ENCODE peak calls at places on chromosomes 3 and 15, in ten cellular contexts. One of them, this sample, is unnamed.

GRCh38 chr3:140570602-140571001 is 107.3 kb upstream of the TRIM42 start:
- DNase-seq in Daoy: no peak
- DNase-seq in kidney tubule cell: no peak
- DNase-seq in skeletal muscle cell: no peak
- DNase-seq in activated T-helper 1 cell treated with anti-CD3 and anti-CD28 coated beads, Interleukin-12 subunit alpha, Interleukin-12 subunit beta, Interleukin-2, Interleukin-4 antibody, amounts not matched to agents 30 ng/mL and 10 ng/mL and 1 ng/mL, durations not matched to agents 14 hours and 24 hours and 36 hours: no peak
- DNase-seq in naive thymus-derived CD8-positive, alpha-beta T cell: no peak
- DNase-seq in ACHN: no peak
- DNase-seq in B cell: no peak
- DNase-seq in right atrium auricular region: no peak
- DNase-seq in transverse colon: no peak
- DNase-seq in this sample: no peak

GRCh38 chr3:10387881-10388621 is 67.1 kb upstream of the SEC13 start:
- DNase-seq in Daoy: no peak
- DNase-seq in kidney tubule cell: peak
- DNase-seq in skeletal muscle cell: no peak
- DNase-seq in activated T-helper 1 cell treated with anti-CD3 and anti-CD28 coated beads, Interleukin-12 subunit alpha, Interleukin-12 subunit beta, Interleukin-2, Interleukin-4 antibody, amounts not matched to agents 30 ng/mL and 10 ng/mL and 1 ng/mL, durations not matched to agents 14 hours and 24 hours and 36 hours: no peak
- DNase-seq in naive thymus-derived CD8-positive, alpha-beta T cell: no peak
- DNase-seq in ACHN: no peak
- DNase-seq in B cell: no peak
- DNase-seq in right atrium auricular region: no peak
- DNase-seq in transverse colon: no peak
- DNase-seq in this sample: no peak

GRCh38 chr3:127420355-127420655 is 132.5 kb upstream of the PRR20G start:
- DNase-seq in Daoy: no peak
- DNase-seq in kidney tubule cell: no peak
- DNase-seq in skeletal muscle cell: no peak
- DNase-seq in activated T-helper 1 cell treated with anti-CD3 and anti-CD28 coated beads, Interleukin-12 subunit alpha, Interleukin-12 subunit beta, Interleukin-2, Interleukin-4 antibody, amounts not matched to agents 30 ng/mL and 10 ng/mL and 1 ng/mL, durations not matched to agents 14 hours and 24 hours and 36 hours: no peak
- DNase-seq in naive thymus-derived CD8-positive, alpha-beta T cell: no peak
- DNase-seq in ACHN: no peak
- DNase-seq in B cell: no peak
- DNase-seq in right atrium auricular region: peak
- DNase-seq in transverse colon: no peak
- DNase-seq in this sample: no peak

GRCh38 chr3:151395806-151396205 is 11.3 kb upstream of the P2RY12 start:
- DNase-seq in Daoy: peak
- DNase-seq in kidney tubule cell: peak
- DNase-seq in skeletal muscle cell: peak
- DNase-seq in activated T-helper 1 cell treated with anti-CD3 and anti-CD28 coated beads, Interleukin-12 subunit alpha, Interleukin-12 subunit beta, Interleukin-2, Interleukin-4 antibody, amounts not matched to agents 30 ng/mL and 10 ng/mL and 1 ng/mL, durations not matched to agents 14 hours and 24 hours and 36 hours: no peak
- DNase-seq in naive thymus-derived CD8-positive, alpha-beta T cell: no peak
- DNase-seq in ACHN: no peak
- DNase-seq in B cell: no peak
- DNase-seq in right atrium auricular region: no peak
- DNase-seq in transverse colon: no peak
- DNase-seq in this sample: peak

GRCh38 chr15:78988361-78988911 is 43.6 kb upstream of the CTSH start:
- DNase-seq in Daoy: peak
- DNase-seq in kidney tubule cell: peak
- DNase-seq in skeletal muscle cell: peak
- DNase-seq in activated T-helper 1 cell treated with anti-CD3 and anti-CD28 coated beads, Interleukin-12 subunit alpha, Interleukin-12 subunit beta, Interleukin-2, Interleukin-4 antibody, amounts not matched to agents 30 ng/mL and 10 ng/mL and 1 ng/mL, durations not matched to agents 14 hours and 24 hours and 36 hours: peak
- DNase-seq in naive thymus-derived CD8-positive, alpha-beta T cell: no peak
- DNase-seq in ACHN: peak
- DNase-seq in B cell: no peak
- DNase-seq in right atrium auricular region: peak
- DNase-seq in transverse colon: peak
- DNase-seq in this sample: peak

GRCh38 chr15:48667701-48668100 is 22.2 kb upstream of the FBN1 start:
- DNase-seq in Daoy: no peak
- DNase-seq in kidney tubule cell: no peak
- DNase-seq in skeletal muscle cell: no peak
- DNase-seq in activated T-helper 1 cell treated with anti-CD3 and anti-CD28 coated beads, Interleukin-12 subunit alpha, Interleukin-12 subunit beta, Interleukin-2, Interleukin-4 antibody, amounts not matched to agents 30 ng/mL and 10 ng/mL and 1 ng/mL, durations not matched to agents 14 hours and 24 hours and 36 hours: no peak
- DNase-seq in naive thymus-derived CD8-positive, alpha-beta T cell: no peak
- DNase-seq in ACHN: no peak
- DNase-seq in B cell: no peak
- DNase-seq in right atrium auricular region: no peak
- DNase-seq in transverse colon: no peak
- DNase-seq in this sample: no peak

GRCh38 chr3:184172681-184173373 is 1.8 kb upstream of the AP2M1 start:
- DNase-seq in Daoy: peak
- DNase-seq in kidney tubule cell: peak
- DNase-seq in skeletal muscle cell: peak
- DNase-seq in activated T-helper 1 cell treated with anti-CD3 and anti-CD28 coated beads, Interleukin-12 subunit alpha, Interleukin-12 subunit beta, Interleukin-2, Interleukin-4 antibody, amounts not matched to agents 30 ng/mL and 10 ng/mL and 1 ng/mL, durations not matched to agents 14 hours and 24 hours and 36 hours: no peak
- DNase-seq in naive thymus-derived CD8-positive, alpha-beta T cell: no peak
- DNase-seq in ACHN: no peak
- DNase-seq in B cell: no peak
- DNase-seq in right atrium auricular region: no peak
- DNase-seq in transverse colon: no peak
- DNase-seq in this sample: no peak

GRCh38 chr15:57312006-57312322 is 64.3 kb upstream of the CGNL1 start:
- DNase-seq in Daoy: no peak
- DNase-seq in kidney tubule cell: no peak
- DNase-seq in skeletal muscle cell: no peak
- DNase-seq in activated T-helper 1 cell treated with anti-CD3 and anti-CD28 coated beads, Interleukin-12 subunit alpha, Interleukin-12 subunit beta, Interleukin-2, Interleukin-4 antibody, amounts not matched to agents 30 ng/mL and 10 ng/mL and 1 ng/mL, durations not matched to agents 14 hours and 24 hours and 36 hours: no peak
- DNase-seq in naive thymus-derived CD8-positive, alpha-beta T cell: no peak
- DNase-seq in ACHN: no peak
- DNase-seq in B cell: no peak
- DNase-seq in right atrium auricular region: no peak
- DNase-seq in transverse colon: no peak
- DNase-seq in this sample: no peak

GRCh38 chr3:188294823-188295487 is 141.0 kb downstream of the LPP start:
- DNase-seq in Daoy: peak
- DNase-seq in kidney tubule cell: peak
- DNase-seq in skeletal muscle cell: peak
- DNase-seq in activated T-helper 1 cell treated with anti-CD3 and anti-CD28 coated beads, Interleukin-12 subunit alpha, Interleukin-12 subunit beta, Interleukin-2, Interleukin-4 antibody, amounts not matched to agents 30 ng/mL and 10 ng/mL and 1 ng/mL, durations not matched to agents 14 hours and 24 hours and 36 hours: no peak
- DNase-seq in naive thymus-derived CD8-positive, alpha-beta T cell: no peak
- DNase-seq in ACHN: peak
- DNase-seq in B cell: no peak
- DNase-seq in right atrium auricular region: no peak
- DNase-seq in transverse colon: no peak
- DNase-seq in this sample: peak

GRCh38 chr3:89114841-89115223 is 7.4 kb downstream of the EPHA3 start:
- DNase-seq in Daoy: no peak
- DNase-seq in kidney tubule cell: no peak
- DNase-seq in skeletal muscle cell: no peak
- DNase-seq in activated T-helper 1 cell treated with anti-CD3 and anti-CD28 coated beads, Interleukin-12 subunit alpha, Interleukin-12 subunit beta, Interleukin-2, Interleukin-4 antibody, amounts not matched to agents 30 ng/mL and 10 ng/mL and 1 ng/mL, durations not matched to agents 14 hours and 24 hours and 36 hours: no peak
- DNase-seq in naive thymus-derived CD8-positive, alpha-beta T cell: no peak
- DNase-seq in ACHN: no peak
- DNase-seq in B cell: no peak
- DNase-seq in right atrium auricular region: no peak
- DNase-seq in transverse colon: no peak
- DNase-seq in this sample: no peak

GRCh38 chr15:69193948-69194827 is 33.8 kb downstream of the GLCE start:
- DNase-seq in Daoy: no peak
- DNase-seq in kidney tubule cell: peak
- DNase-seq in skeletal muscle cell: peak
- DNase-seq in activated T-helper 1 cell treated with anti-CD3 and anti-CD28 coated beads, Interleukin-12 subunit alpha, Interleukin-12 subunit beta, Interleukin-2, Interleukin-4 antibody, amounts not matched to agents 30 ng/mL and 10 ng/mL and 1 ng/mL, durations not matched to agents 14 hours and 24 hours and 36 hours: no peak
- DNase-seq in naive thymus-derived CD8-positive, alpha-beta T cell: no peak
- DNase-seq in ACHN: no peak
- DNase-seq in B cell: no peak
- DNase-seq in right atrium auricular region: no peak
- DNase-seq in transverse colon: no peak
- DNase-seq in this sample: peak

GRCh38 chr3:57757642-57758297 is 1.7 kb downstream of the SLMAP start:
- DNase-seq in Daoy: no peak
- DNase-seq in kidney tubule cell: peak
- DNase-seq in skeletal muscle cell: no peak
- DNase-seq in activated T-helper 1 cell treated with anti-CD3 and anti-CD28 coated beads, Interleukin-12 subunit alpha, Interleukin-12 subunit beta, Interleukin-2, Interleukin-4 antibody, amounts not matched to agents 30 ng/mL and 10 ng/mL and 1 ng/mL, durations not matched to agents 14 hours and 24 hours and 36 hours: no peak
- DNase-seq in naive thymus-derived CD8-positive, alpha-beta T cell: no peak
- DNase-seq in ACHN: peak
- DNase-seq in B cell: no peak
- DNase-seq in right atrium auricular region: peak
- DNase-seq in transverse colon: peak
- DNase-seq in this sample: peak

This sample was measured in HT1080.